ENCODE peak calls at places on chromosomes 7 and 10, in ten cellular contexts. D is foreskin fibroblast, K is cardiac fibroblast, G is esophagus squamous epithelium, E is A549, N is heart right ventricle, M is mesothelial cell of epicardium, B is activated B cell treated with CpG ODN at 0.5 μM for 24 hours, A is colonic mucosa, U is uterus. C is an unnamed sample.

GRCh38 chr7:142897691-142898090 is 12.1 kb upstream of the TRPV6 start:
- DNase-seq in G (no peak), N (no peak), B (no peak), M (no peak), U (no peak), E (no peak), K (no peak), A (no peak), D (no peak), C (no peak)

GRCh38 chr7:79823246-79823951 is 311.2 kb upstream of the GNAI1 start:
- DNase-seq in M (no peak), G (no peak), N (no peak), U (no peak), E (no peak), D (no peak), A (no peak), K (no peak), B (no peak), C (no peak)

GRCh38 chr10:132281915-132282666 is 25.7 kb downstream of the STK32C start:
- DNase-seq in N (no peak), D (no peak), E (no peak), G (no peak), A (no peak), K (no peak), B (no peak), M (no peak), U (no peak), C (no peak)

GRCh38 chr7:108404509-108405435 is 51.5 kb downstream of the NRCAM start:
- DNase-seq in K (no peak), M (no peak), B (no peak), D (peak; percentile 12), N (no peak), G (no peak), A (no peak), U (no peak), E (no peak), C (no peak)

GRCh38 chr7:131945313-131945831 is 388.9 kb upstream of the PODXL start:
- DNase-seq in N (peak; percentile 9), U (no peak), G (no peak), B (no peak), D (peak; percentile 17), A (peak; percentile 49), E (peak; percentile 58), K (peak; percentile 34), M (peak; percentile 78), C (peak; percentile 54)

GRCh38 chr10:73953665-73954064 is 42.7 kb downstream of the PLAU start:
- DNase-seq in B (no peak), M (no peak), G (no peak), E (no peak), U (no peak), D (peak; percentile 20), A (no peak), K (peak; percentile 50), N (no peak), C (peak; percentile 14)

GRCh38 chr10:119652361-119652760 is 1.2 kb downstream of the BAG3 start:
- DNase-seq in A (peak; percentile 29), N (no peak), D (peak; percentile 53), K (peak; percentile 79), U (no peak), B (no peak), G (no peak), M (no peak), E (peak; percentile 71), C (peak; percentile 16)

GRCh38 chr7:127239814-127240213 is 12.9 kb downstream of the GRM8 start:
- DNase-seq in D (no peak), E (no peak), K (no peak), G (no peak), M (no peak), N (no peak), B (no peak), U (no peak), A (no peak), C (peak; percentile 44)

GRCh38 chr7:132464740-132465139 is 111.5 kb downstream of the PLXNA4 start:
- DNase-seq in U (no peak), B (no peak), K (peak; percentile 38), E (no peak), A (no peak), M (no peak), D (peak; percentile 43), N (peak; percentile 70), G (no peak), C (no peak)

GRCh38 chr7:132055331-132056120 is 499.1 kb upstream of the PODXL start:
- DNase-seq in K (no peak), U (no peak), N (no peak), A (no peak), B (no peak), G (no peak), D (no peak), M (no peak), E (no peak), C (no peak)

GRCh38 chr10:99966306-99966705 is 43.4 kb downstream of the DNMBP start:
- DNase-seq in U (no peak), A (no peak), B (no peak), G (no peak), N (no peak), M (no peak), D (peak; percentile 89), K (peak; percentile 90), E (peak; percentile 64), C (no peak)

DNA sequence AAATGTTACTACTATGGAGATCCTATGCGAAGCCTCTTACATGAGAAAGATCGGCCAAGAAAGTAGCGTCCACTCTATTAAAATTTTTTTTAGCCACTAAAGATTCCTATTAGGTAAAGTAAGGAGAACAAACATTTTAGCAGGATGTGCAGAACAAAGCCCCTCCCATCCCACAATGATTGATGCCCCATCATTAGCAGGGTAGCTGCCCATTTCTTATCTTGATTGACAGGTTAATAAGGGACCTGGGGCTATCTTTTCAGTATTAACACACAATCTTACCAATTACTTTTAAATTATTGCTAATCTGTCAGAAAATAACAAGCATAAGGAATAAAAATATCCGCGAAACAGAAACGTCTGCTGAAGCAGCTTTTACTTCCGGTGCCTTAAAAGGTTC is 5.2 kb downstream of the FZD8 start:
- DNase-seq in K (no peak), E (no peak), D (no peak), G (no peak), N (no peak), M (no peak), A (no peak), U (no peak), B (no peak), C (no peak)
- TF ChIP-seq CTCF in K (no peak), E (no peak), D (no peak), G (no peak), N (no peak), M (no peak), A (no peak), U (no peak), B (no peak), C (no peak)

GRCh38 chr10:113782986-113783704 is 31.7 kb downstream of the PLEKHS1 start:
- DNase-seq in M (no peak), G (no peak), B (no peak), A (no peak), N (no peak), K (no peak), U (no peak), E (no peak), D (no peak), C (no peak)

GRCh38 chr10:113775681-113776294 is 24.3 kb downstream of the PLEKHS1 start:
- DNase-seq in B (no peak), D (no peak), A (no peak), U (no peak), E (peak; percentile 25), G (no peak), N (no peak), M (no peak), K (no peak), C (no peak)

GRCh38 chr10:113782367-113782766 is 30.9 kb downstream of the PLEKHS1 start:
- DNase-seq in M (no peak), A (no peak), E (no peak), N (no peak), B (no peak), G (no peak), U (no peak), D (no peak), K (no peak), C (no peak)

GRCh38 chr10:113776553-113776952 is 25.1 kb downstream of the PLEKHS1 start:
- DNase-seq in M (no peak), K (no peak), B (no peak), D (no peak), G (no peak), N (no peak), U (no peak), E (no peak), A (no peak), C (no peak)

GRCh38 chr10:113780681-113781250 is 29.3 kb downstream of the PLEKHS1 start:
- DNase-seq in A (no peak), B (no peak), D (no peak), K (no peak), G (no peak), M (no peak), U (no peak), E (no peak), N (no peak), C (peak; percentile 20)
- TF ChIP-seq CTCF in A (no peak), B (no peak), D (no peak), K (no peak), G (no peak), M (no peak), U (no peak), E (no peak), N (no peak), C (no peak)

GRCh38 chr7:65373608-65374351 is at the start of gene ZNF92:
- DNase-seq in E (peak; percentile 95), N (peak; percentile 98), U (peak; percentile 93), K (peak; percentile 96), M (peak; percentile 96), A (peak; percentile 99), B (peak; percentile 91), G (peak; percentile 87), D (peak; percentile 87), C (peak; percentile 99)

GRCh38 chr7:65382452-65382851 is 8.8 kb downstream of the ZNF92 start:
- DNase-seq in D (no peak), N (no peak), B (no peak), U (no peak), G (no peak), A (no peak), K (no peak), E (no peak), M (no peak), C (no peak)

GRCh38 chr7:65381742-65382141 is 8.1 kb downstream of the ZNF92 start:
- DNase-seq in N (no peak), G (no peak), D (no peak), M (no peak), B (no peak), K (no peak), A (no peak), U (no peak), E (no peak), C (no peak)

DNA sequence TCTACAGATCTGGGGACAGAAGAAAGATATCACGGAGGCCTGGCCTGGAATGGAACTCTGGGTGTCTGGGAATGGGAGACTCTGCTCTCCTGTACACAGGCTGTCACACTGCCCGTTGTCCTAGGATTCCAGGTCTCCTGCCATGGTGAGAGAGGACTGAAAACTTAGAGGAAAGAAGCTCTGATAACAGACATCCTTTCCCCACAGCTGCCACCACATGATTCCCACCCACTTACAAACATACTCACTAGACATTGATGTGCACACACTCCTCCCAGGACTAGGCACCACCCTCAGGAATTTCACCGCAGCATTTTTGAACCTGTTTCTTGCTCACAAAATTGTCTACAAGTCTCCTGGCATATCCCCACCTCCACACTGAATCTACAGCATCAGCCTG is 5.7 kb downstream of the ZNF92 start:
- DNase-seq in D (no peak), N (no peak), K (peak; percentile 46), G (no peak), A (no peak), U (no peak), E (no peak), B (no peak), M (no peak), C (no peak)
- TF ChIP-seq CTCF in D (no peak), N (no peak), K (no peak), G (no peak), A (no peak), U (no peak), E (no peak), B (no peak), M (no peak), C (no peak)

GRCh38 chr7:140966561-140967234 is 42.0 kb upstream of the BRAF start:
- DNase-seq in K (no peak), U (no peak), A (no peak), N (no peak), B (no peak), M (no peak), D (no peak), G (no peak), E (no peak), C (no peak)
- TF ChIP-seq CTCF in K (no peak), U (no peak), A (no peak), N (no peak), B (no peak), M (no peak), D (no peak), G (no peak), E (no peak), C (no peak)